ENCODE peak calls at places on chromosomes 7 and 10, in five cellular contexts. E, K, A, Q and C are unnamed samples.

GRCh38 chr10:121135512-121135911 is 284.4 kb downstream of the WDR11 start:
- DNase-seq in E (no peak), K (no peak), A (no peak), Q (no peak), C (no peak)

GRCh38 chr10:86635402-86635801 is 18.9 kb upstream of the OPN4 start:
- DNase-seq in E (no peak), K (peak; percentile 63), A (peak; percentile 77), Q (no peak), C (no peak)

GRCh38 chr7:923108-924041 is 31.1 kb downstream of the ADAP1 start:
- DNase-seq in E (peak; percentile 90), K (peak; percentile 36), A (no peak), Q (peak; percentile 76), C (no peak)

GRCh38 chr7:38870147-38870546 is 38.8 kb downstream of the VPS41 start:
- DNase-seq in E (no peak), K (no peak), A (peak; percentile 16), Q (no peak), C (no peak)

GRCh38 chr7:142960955-142961512 is 1.1 kb downstream of the KEL start:
- DNase-seq in E (no peak), K (no peak), A (no peak), Q (no peak), C (no peak)

GRCh38 chr7:4282434-4283223 is 399.5 kb upstream of the FOXK1 start:
- DNase-seq in E (no peak), K (no peak), A (peak; percentile 47), Q (peak; percentile 43), C (no peak)

GRCh38 chr7:90709501-90710465 is 113.7 kb downstream of the CDK14 start:
- DNase-seq in E (no peak), K (peak; percentile 55), A (peak; percentile 62), Q (no peak), C (no peak)

GRCh38 chr7:97732567-97733275 is 835 bp downstream of the TAC1 start:
- DNase-seq in E (no peak), K (no peak), A (no peak), Q (no peak), C (no peak)

GRCh38 chr10:15334650-15335323 is 36.3 kb downstream of the FAM171A1 start:
- DNase-seq in E (no peak), K (no peak), A (no peak), Q (no peak), C (no peak)

GRCh38 chr7:86920154-86920553 is 139.3 kb downstream of the ELAPOR2 start:
- DNase-seq in E (no peak), K (no peak), A (no peak), Q (no peak), C (no peak)

GRCh38 chr7:55019691-55020480 is 1.1 kb downstream of the EGFR start:
- DNase-seq in E (peak; percentile 33), K (no peak), A (no peak), Q (peak; percentile 76), C (peak; percentile 31)

GRCh38 chr10:86361134-86362128 is 5.2 kb downstream of the GRID1 start:
- DNase-seq in E (no peak), K (no peak), A (no peak), Q (peak; percentile 34), C (no peak)

GRCh38 chr10:106535304-106535964 is 629.1 kb downstream of the SORCS1 start:
- DNase-seq in E (no peak), K (no peak), A (peak; percentile 8), Q (no peak), C (no peak)

GRCh38 chr10:12252882-12253546 is 57.0 kb downstream of the CDC123 start:
- DNase-seq in E (peak; percentile 67), K (no peak), A (peak; percentile 17), Q (no peak), C (no peak)

GRCh38 chr10:22742678-22743077 is 28.3 kb upstream of the PIP4K2A start:
- DNase-seq in E (peak; percentile 55), K (no peak), A (no peak), Q (no peak), C (no peak)

GRCh38 chr10:15068802-15069201 is 19.8 kb downstream of the ACBD7 start:
- DNase-seq in E (no peak), K (peak; percentile 75), A (peak; percentile 86), Q (no peak), C (no peak)

GRCh38 chr10:118595064-118595420 is 406 bp downstream of the PRLHR start:
- DNase-seq in E (no peak), K (no peak), A (no peak), Q (no peak), C (no peak)

GRCh38 chr10:99647601-99648151 is 11.6 kb upstream of the ENTPD7 start:
- DNase-seq in E (no peak), K (no peak), A (no peak), Q (no peak), C (no peak)

GRCh38 chr7:128113839-128114238 is 82.6 kb upstream of the LRRC4 start:
- DNase-seq in E (no peak), K (no peak), A (no peak), Q (peak; percentile 6), C (no peak)

GRCh38 chr10:108392286-108392685 is 1227.8 kb upstream of the SORCS1 start:
- DNase-seq in E (no peak), K (peak; percentile 20), A (peak; percentile 20), Q (no peak), C (no peak)

GRCh38 chr7:151540146-151540545 is 20.5 kb upstream of the RHEB start:
- DNase-seq in E (no peak), K (no peak), A (no peak), Q (no peak), C (no peak)

GRCh38 chr7:66150471-66150870 is 35.8 kb downstream of the CRCP start:
- DNase-seq in E (no peak), K (peak; percentile 85), A (peak; percentile 55), Q (peak; percentile 50), C (no peak)

GRCh38 chr10:8487346-8487745 is 432.9 kb downstream of the GATA3 start:
- DNase-seq in E (no peak), K (no peak), A (no peak), Q (no peak), C (no peak)

GRCh38 chr7:153829523-153829922 is 222.7 kb upstream of the DPP6 start:
- DNase-seq in E (no peak), K (no peak), A (no peak), Q (no peak), C (no peak)

GRCh38 chr10:13346280-13346819 is 1.7 kb downstream of the SEPHS1 start:
- DNase-seq in E (no peak), K (peak; percentile 61), A (peak; percentile 84), Q (no peak), C (no peak)

GRCh38 chr7:43108255-43109011 is 4.0 kb upstream of the HECW1 start:
- DNase-seq in E (peak; percentile 60), K (peak; percentile 72), A (peak; percentile 64), Q (peak; percentile 83), C (peak; percentile 36)

GRCh38 chr10:75926763-75927162 is 495.3 kb downstream of the LRMDA start:
- DNase-seq in E (no peak), K (no peak), A (no peak), Q (no peak), C (no peak)

GRCh38 chr10:132977076-132977475 is 34.7 kb upstream of the CFAP46 start:
- DNase-seq in E (no peak), K (no peak), A (no peak), Q (peak; percentile 62), C (no peak)

GRCh38 chr10:89425000-89425399 is 10.6 kb downstream of the IFIT5 start:
- DNase-seq in E (no peak), K (no peak), A (no peak), Q (no peak), C (no peak)

GRCh38 chr10:3154661-3155060 is 17.9 kb downstream of the PITRM1 start:
- DNase-seq in E (no peak), K (no peak), A (no peak), Q (peak; percentile 32), C (no peak)

GRCh38 chr10:44959243-44960097 is at the start of gene RASSF4:
- DNase-seq in E (peak; percentile 99), K (peak; percentile 77), A (peak; percentile 79), Q (peak; percentile 98), C (peak; percentile 94)

GRCh38 chr10:52453501-52453900 is 139.4 kb downstream of the DKK1 start:
- DNase-seq in E (no peak), K (no peak), A (no peak), Q (no peak), C (no peak)

GRCh38 chr10:52452600-52453493 is 138.8 kb downstream of the DKK1 start:
- DNase-seq in E (no peak), K (no peak), A (no peak), Q (no peak), C (no peak)

GRCh38 chr10:52450743-52451142 is 136.7 kb downstream of the DKK1 start:
- DNase-seq in E (no peak), K (no peak), A (no peak), Q (no peak), C (no peak)

GRCh38 chr10:52454476-52454875 is 140.4 kb downstream of the DKK1 start:
- DNase-seq in E (no peak), K (no peak), A (no peak), Q (no peak), C (no peak)

GRCh38 chr10:52451817-52452216 is 137.7 kb downstream of the DKK1 start:
- DNase-seq in E (no peak), K (peak; percentile 75), A (peak; percentile 85), Q (no peak), C (no peak)
- TF ChIP-seq CTCF in E (no peak), K (no peak), A (peak; percentile 3), Q (no peak), C (no peak)

DNA sequence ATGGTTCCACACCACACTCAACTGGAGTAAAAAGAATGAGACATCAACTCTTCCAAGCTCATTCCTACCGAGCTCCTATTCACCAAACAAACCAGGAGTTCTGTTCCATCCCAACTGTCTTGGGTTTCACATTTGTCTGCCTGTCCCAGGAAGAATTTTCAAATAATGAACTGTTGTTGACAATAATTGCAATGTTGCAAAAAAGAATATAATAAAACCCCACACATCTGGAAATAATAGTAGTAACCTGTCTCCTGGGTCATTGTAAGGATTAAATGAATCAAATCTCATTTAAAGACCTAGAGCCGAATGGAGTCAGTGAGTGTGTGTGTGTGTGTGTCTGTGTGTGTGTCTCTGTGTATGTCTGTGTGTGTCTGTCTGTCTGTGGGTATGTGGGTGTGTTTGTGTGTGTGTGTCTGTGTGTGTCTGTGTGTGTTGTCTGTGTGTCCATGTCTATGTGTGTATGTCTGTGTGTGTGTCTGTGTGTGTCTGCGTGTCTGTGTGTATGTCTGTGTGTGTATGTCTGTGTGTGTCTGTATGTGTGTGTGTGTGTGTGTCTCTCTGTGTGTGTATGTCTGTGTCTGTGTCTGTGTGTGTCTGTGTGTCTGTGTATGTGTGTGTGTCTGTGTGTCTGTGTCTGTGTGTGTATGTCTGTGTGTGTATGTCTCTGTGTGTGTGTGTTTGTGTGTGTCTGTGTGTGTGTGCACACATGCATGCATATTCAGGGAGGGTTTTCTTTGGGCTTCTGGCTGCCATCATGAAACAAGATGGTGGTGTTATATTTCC is 52.7 kb downstream of the TMEM130 start:
- DNase-seq in E (no peak), K (no peak), A (no peak), Q (no peak), C (no peak)
- TF ChIP-seq CTCF in E (no peak), K (no peak), A (no peak), Q (no peak), C (no peak)

GRCh38 chr7:69677054-69677847 is 79.0 kb downstream of the AUTS2 start:
- DNase-seq in E (no peak), K (no peak), A (no peak), Q (no peak), C (no peak)
- TF ChIP-seq CTCF in E (peak; percentile 35), K (peak; percentile 33), A (no peak), Q (no peak), C (peak; percentile 32)

DNA sequence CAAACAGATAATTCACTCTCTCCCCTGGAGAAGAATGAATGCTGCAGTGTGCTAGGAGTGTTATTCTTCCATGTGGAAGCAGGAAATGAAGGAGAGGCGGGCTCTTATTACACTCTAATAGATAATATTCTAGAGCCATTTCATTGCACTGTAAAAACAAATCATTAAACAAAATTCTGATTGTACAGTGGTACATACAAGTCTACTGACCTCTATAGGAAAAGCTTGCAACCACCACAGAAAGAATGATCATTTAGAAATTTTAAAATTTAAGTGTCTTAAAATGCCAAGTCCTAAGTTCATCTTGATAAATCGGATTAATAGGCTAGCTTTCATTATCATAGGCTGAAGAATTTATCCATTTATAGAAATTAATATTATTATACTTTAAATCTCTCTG is 960.3 kb upstream of the LRRN3 start:
- DNase-seq in E (no peak), K (no peak), A (peak; percentile 3), Q (no peak), C (no peak)
- TF ChIP-seq CTCF in E (no peak), K (no peak), A (no peak), Q (no peak), C (peak; percentile 35)